ENCODE peak calls at places on chromosomes 4 and X, in five cellular contexts. Z, E, J, X and S are unnamed samples.
A peak's percentile ranks its signal among the peaks of the same experiment; 100 is the strongest.

GRCh38 chrX:25156323-25156722 is 140.6 kb upstream of the ARX start:
- DNase-seq in J (peak; percentile 0), X (no peak), E (no peak), Z (no peak), S (no peak)

GRCh38 chrX:72169008-72169728 is 12.4 kb upstream of the PIN4 start:
- DNase-seq in Z (no peak), X (no peak), E (no peak), J (no peak), S (no peak)

GRCh38 chrX:12372111-12372510 is 233.8 kb downstream of the FRMPD4 start:
- DNase-seq in J (no peak), Z (peak; percentile 68), X (peak; percentile 67), E (no peak), S (no peak)

GRCh38 chrX:114905251-114905650 is 112.2 kb downstream of the IL13RA2 start:
- DNase-seq in Z (no peak), E (no peak), J (no peak), X (no peak), S (no peak)

GRCh38 chrX:108036298-108036973 is 8.4 kb upstream of the VSIG1 start:
- DNase-seq in J (peak; percentile 68), Z (peak; percentile 93), E (no peak), X (peak; percentile 3), S (no peak)

GRCh38 chr4:142558851-142559250 is 287.2 kb downstream of the INPP4B start:
- DNase-seq in Z (peak; percentile 21), J (no peak), X (peak; percentile 22), E (peak; percentile 32), S (no peak)

GRCh38 chrX:49172280-49172780 is 632 bp downstream of the PLP2 start:
- DNase-seq in J (peak; percentile 49), X (no peak), Z (peak; percentile 20), E (no peak), S (no peak)

GRCh38 chrX:46686003-46686645 is 72.8 kb downstream of the SLC9A7 start:
- DNase-seq in Z (peak; percentile 41), X (peak; percentile 38), E (peak; percentile 32), J (peak; percentile 40), S (peak; percentile 32)

GRCh38 chrX:148498067-148498466 is 2.4 kb upstream of the AFF2 start:
- DNase-seq in X (no peak), E (no peak), Z (no peak), J (no peak), S (no peak)

GRCh38 chrX:86192827-86193226 is 44.6 kb downstream of the DACH2 start:
- DNase-seq in Z (no peak), J (no peak), X (no peak), E (no peak), S (no peak)

GRCh38 chr4:65861993-65862392 is 191.7 kb upstream of the EPHA5 start:
- DNase-seq in X (no peak), J (no peak), Z (no peak), E (no peak), S (no peak)

GRCh38 chrX:14528629-14529287 is 578 bp upstream of the GLRA2 start:
- DNase-seq in J (peak; percentile 26), Z (peak; percentile 5), E (peak; percentile 65), X (peak; percentile 70), S (peak; percentile 60)

GRCh38 chr4:160026720-160027119 is 923.8 kb downstream of the RAPGEF2 start:
- DNase-seq in X (peak; percentile 84), E (no peak), J (peak; percentile 26), Z (no peak), S (peak; percentile 68)

GRCh38 chr4:56999751-57000150 is 21.1 kb downstream of the POLR2B start:
- DNase-seq in E (no peak), J (no peak), Z (no peak), X (no peak), S (no peak)

GRCh38 chr4:16457944-16458343 is 231.7 kb upstream of the TAPT1 start:
- DNase-seq in Z (peak; percentile 33), E (no peak), J (no peak), X (no peak), S (no peak)

GRCh38 chrX:103918050-103918449 is 44.4 kb upstream of the TMSB15B start:
- DNase-seq in J (peak; percentile 76), E (peak; percentile 65), Z (peak; percentile 68), X (peak; percentile 91), S (peak; percentile 87)

GRCh38 chrX:7603387-7603786 is 239.6 kb upstream of the VCX start:
- DNase-seq in X (no peak), J (no peak), E (no peak), Z (no peak), S (no peak)

GRCh38 chrX:143429831-143430230 is 87.4 kb downstream of the SPANXN3 start:
- DNase-seq in E (no peak), X (no peak), Z (no peak), J (no peak), S (no peak)

GRCh38 chrX:13376857-13377441 is 57.1 kb upstream of the ATXN3L start:
- DNase-seq in X (no peak), E (no peak), J (peak; percentile 86), Z (peak; percentile 95), S (no peak)

GRCh38 chr4:39044364-39044946 is 12.2 kb upstream of the TMEM156 start:
- DNase-seq in J (peak; percentile 97), Z (peak; percentile 93), E (peak; percentile 91), X (peak; percentile 97), S (peak; percentile 94)

GRCh38 chr4:106565727-106566126 is 197.1 kb upstream of the GIMD1 start:
- DNase-seq in J (no peak), X (no peak), Z (no peak), E (no peak), S (no peak)

GRCh38 chr4:73458184-73459047 is 22.4 kb downstream of the AFP start:
- DNase-seq in X (no peak), J (no peak), E (no peak), Z (no peak), S (no peak)

DNA sequence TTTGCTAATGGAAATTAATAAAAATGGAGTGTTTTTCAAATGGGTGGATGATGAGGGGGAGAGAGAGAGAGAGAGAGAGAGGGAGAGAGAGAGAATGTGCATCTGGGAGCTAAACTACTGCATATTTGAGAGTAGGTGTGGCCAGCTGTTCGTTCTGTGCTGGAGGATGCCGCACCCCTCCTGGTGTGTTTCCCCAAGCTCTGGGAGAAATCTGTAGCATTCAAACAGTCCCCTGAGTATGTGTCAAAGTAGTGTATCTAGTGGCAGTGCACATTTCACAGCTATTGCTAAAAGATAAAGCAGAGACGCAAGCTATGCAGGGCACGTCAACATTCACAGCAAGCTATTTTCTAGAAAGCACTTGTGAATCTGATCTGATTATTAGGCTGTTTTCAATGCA is 83.6 kb upstream of the LIMCH1 start:
- DNase-seq in Z (no peak), J (no peak), E (no peak), X (peak; percentile 57), S (no peak)
- H2BK15ac ChIP-seq in Z (no peak overlapping the region), J (no peak overlapping the region), E (no peak overlapping the region), X (no peak overlapping the region), S (no peak overlapping the region)

GRCh38 chrX:68686684-68687045 is 39.2 kb downstream of the STARD8 start:
- DNase-seq in J (peak; percentile 8), X (peak; percentile 44), Z (no peak), E (no peak), S (peak; percentile 43)
- H2BK15ac ChIP-seq in J (no peak overlapping the region), X (no peak overlapping the region), Z (no peak overlapping the region), E (no peak overlapping the region), S (no peak overlapping the region)

GRCh38 chr4:152997235-152997735 is 61.2 kb downstream of the FHDC1 start:
- DNase-seq in Z (no peak), J (no peak), E (no peak), X (no peak), S (no peak)

GRCh38 chr4:152998861-152999260 is 62.7 kb downstream of the FHDC1 start:
- DNase-seq in Z (no peak), J (no peak), E (no peak), X (no peak), S (no peak)

GRCh38 chr4:152996101-152996500 is 60.0 kb downstream of the FHDC1 start:
- DNase-seq in Z (no peak), E (no peak), J (no peak), X (no peak), S (no peak)

GRCh38 chr4:152997771-152998487 is 61.8 kb downstream of the FHDC1 start:
- DNase-seq in E (no peak), X (no peak), Z (peak; percentile 7), J (no peak), S (no peak)

GRCh38 chr4:152996672-152997071 is 60.5 kb downstream of the FHDC1 start:
- DNase-seq in J (no peak), X (no peak), Z (no peak), E (no peak), S (no peak)
- H2BK15ac ChIP-seq in J (no peak overlapping the region), X (no peak overlapping the region), Z (no peak overlapping the region), E (no peak overlapping the region), S (no peak overlapping the region)

DNA sequence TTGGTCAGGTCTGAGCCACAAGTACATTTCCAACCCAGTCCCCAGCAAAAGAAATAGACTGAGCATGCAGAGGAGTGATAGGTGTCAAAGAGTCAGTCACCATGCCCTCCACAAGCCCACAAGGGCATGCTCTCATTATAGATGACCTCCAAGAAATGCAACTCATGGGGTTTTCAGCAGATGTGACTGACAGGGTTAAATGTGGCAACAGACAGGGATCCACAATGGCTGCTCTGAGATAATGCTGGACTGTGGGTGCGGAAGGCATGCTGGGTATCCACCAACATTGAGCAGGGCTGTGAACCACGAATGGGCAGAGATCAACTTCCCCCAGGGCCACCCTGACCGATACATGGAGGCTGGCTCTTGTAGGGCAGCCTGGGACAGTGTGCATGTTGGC is 115.8 kb downstream of the BCOR start:
- DNase-seq in E (no peak), Z (no peak), J (no peak), X (no peak), S (no peak)
- H2BK15ac ChIP-seq in E (no peak overlapping the region), Z (no peak overlapping the region), J (no peak overlapping the region), X (no peak overlapping the region), S (no peak overlapping the region)

GRCh38 chr4:8505229-8505628 is 64.7 kb downstream of the TRMT44 start:
- DNase-seq in Z (no peak), X (no peak), E (no peak), J (no peak), S (no peak)

GRCh38 chr4:8506006-8506372 is 65.4 kb downstream of the TRMT44 start:
- DNase-seq in Z (no peak), J (no peak), X (no peak), E (no peak), S (no peak)

GRCh38 chr4:8507251-8507570 is 66.6 kb downstream of the TRMT44 start:
- DNase-seq in E (no peak), X (no peak), Z (no peak), J (no peak), S (no peak)

GRCh38 chr4:8507624-8508023 is 67.0 kb downstream of the TRMT44 start:
- DNase-seq in J (no peak), X (no peak), E (no peak), Z (no peak), S (no peak)

DNA sequence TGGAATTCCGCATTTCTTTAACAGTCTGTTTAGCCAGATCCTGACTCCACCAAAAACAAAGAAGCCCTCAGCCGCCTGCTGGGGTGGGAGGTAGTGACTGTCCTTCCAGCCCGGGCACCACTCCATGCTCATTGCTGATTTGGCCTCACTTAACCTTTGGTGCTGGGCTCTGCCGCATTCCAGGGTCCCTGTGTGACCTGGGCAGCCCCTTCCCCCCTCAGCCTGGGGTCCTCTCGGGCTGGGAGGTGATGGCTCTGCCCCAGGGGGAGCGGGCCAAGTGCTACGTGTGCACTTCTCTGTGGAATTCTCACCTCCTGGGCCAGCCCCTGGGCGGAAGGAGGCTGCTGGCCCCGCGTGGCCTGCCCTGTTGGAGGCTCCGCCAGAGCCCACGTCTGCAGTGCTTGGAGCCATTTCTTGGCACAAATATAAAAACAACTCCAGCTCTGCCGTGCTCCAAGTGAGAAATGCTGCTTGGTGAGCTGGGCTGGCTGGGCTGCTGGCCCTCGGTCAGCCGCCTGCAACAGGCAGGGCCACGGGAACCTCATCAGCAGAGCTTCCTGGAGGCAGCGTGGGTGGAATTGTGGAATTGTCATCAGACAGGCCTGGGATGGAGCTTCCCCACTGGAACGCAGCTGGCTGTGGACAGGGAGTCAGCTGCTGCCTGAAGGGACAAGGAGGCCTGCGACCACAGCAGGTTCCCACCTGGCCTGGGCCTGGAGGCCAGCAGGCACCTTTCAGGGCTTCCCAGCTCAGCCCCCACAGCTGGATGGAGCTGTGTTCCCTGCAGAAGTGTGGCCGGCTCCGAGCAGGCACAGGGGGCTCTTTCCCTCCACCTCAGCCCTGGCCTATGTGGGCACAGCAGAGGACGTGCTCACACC is 66.0 kb downstream of the TRMT44 start:
- DNase-seq in X (peak; percentile 63), E (peak; percentile 36), Z (peak; percentile 74), J (peak; percentile 16), S (peak; percentile 59)
- H2BK15ac ChIP-seq in X (no peak overlapping the region), E (peak overlapping the region; percentile 98), Z (no peak overlapping the region), J (no peak overlapping the region), S (no peak overlapping the region)